ENCODE peak calls at places on chromosomes 7 and 10, in nine cellular contexts. One of them, this sample, is unnamed.

GRCh38 chr10:92850186-92850585 is 1.9 kb downstream of the EXOC6 start:
- DNase-seq in GOT3: no peak
- DNase-seq in stimulated activated CD4-positive, alpha-beta T cell treated with anti-CD3 and anti-CD28 coated beads, Interleukin-12 subunit alpha, Interleukin-12 subunit beta, amount 100 ng/mL, for 48 hours: no peak
- DNase-seq in MCF 10A: peak; percentile 49
- DNase-seq in kidney tubule cell: no peak
- DNase-seq in NCI-H2171: no peak
- DNase-seq in astrocyte of the spinal cord: no peak
- DNase-seq in amniotic epithelial cell: no peak
- DNase-seq in T-helper 1 cell: no peak
- DNase-seq in this sample: no peak

GRCh38 chr7:40859965-40860543 is 725.2 kb downstream of the SUGCT start:
- DNase-seq in GOT3: no peak
- DNase-seq in stimulated activated CD4-positive, alpha-beta T cell treated with anti-CD3 and anti-CD28 coated beads, Interleukin-12 subunit alpha, Interleukin-12 subunit beta, amount 100 ng/mL, for 48 hours: no peak
- DNase-seq in MCF 10A: peak; percentile 52
- DNase-seq in kidney tubule cell: no peak
- DNase-seq in NCI-H2171: no peak
- DNase-seq in astrocyte of the spinal cord: no peak
- DNase-seq in amniotic epithelial cell: no peak
- DNase-seq in T-helper 1 cell: no peak
- DNase-seq in this sample: peak; percentile 78

GRCh38 chr7:74066626-74067025 is 17.0 kb upstream of the LIMK1 start:
- DNase-seq in GOT3: no peak
- DNase-seq in stimulated activated CD4-positive, alpha-beta T cell treated with anti-CD3 and anti-CD28 coated beads, Interleukin-12 subunit alpha, Interleukin-12 subunit beta, amount 100 ng/mL, for 48 hours: no peak
- DNase-seq in MCF 10A: no peak
- DNase-seq in kidney tubule cell: no peak
- DNase-seq in NCI-H2171: no peak
- DNase-seq in astrocyte of the spinal cord: no peak
- DNase-seq in amniotic epithelial cell: no peak
- DNase-seq in T-helper 1 cell: no peak
- DNase-seq in this sample: no peak

GRCh38 chr10:83978681-83979383 is 160.5 kb upstream of the GHITM start:
- DNase-seq in GOT3: no peak
- DNase-seq in stimulated activated CD4-positive, alpha-beta T cell treated with anti-CD3 and anti-CD28 coated beads, Interleukin-12 subunit alpha, Interleukin-12 subunit beta, amount 100 ng/mL, for 48 hours: no peak
- DNase-seq in MCF 10A: peak; percentile 29
- DNase-seq in kidney tubule cell: no peak
- DNase-seq in NCI-H2171: no peak
- DNase-seq in astrocyte of the spinal cord: no peak
- DNase-seq in amniotic epithelial cell: no peak
- DNase-seq in T-helper 1 cell: no peak
- DNase-seq in this sample: no peak

GRCh38 chr7:15561840-15562239 is at the start of gene AGMO:
- DNase-seq in GOT3: no peak
- DNase-seq in stimulated activated CD4-positive, alpha-beta T cell treated with anti-CD3 and anti-CD28 coated beads, Interleukin-12 subunit alpha, Interleukin-12 subunit beta, amount 100 ng/mL, for 48 hours: no peak
- DNase-seq in MCF 10A: no peak
- DNase-seq in kidney tubule cell: peak; percentile 64
- DNase-seq in NCI-H2171: no peak
- DNase-seq in astrocyte of the spinal cord: peak; percentile 41
- DNase-seq in amniotic epithelial cell: peak; percentile 33
- DNase-seq in T-helper 1 cell: no peak
- DNase-seq in this sample: peak; percentile 48

GRCh38 chr10:52279546-52279945 is 34.5 kb upstream of the DKK1 start:
- DNase-seq in GOT3: no peak
- DNase-seq in stimulated activated CD4-positive, alpha-beta T cell treated with anti-CD3 and anti-CD28 coated beads, Interleukin-12 subunit alpha, Interleukin-12 subunit beta, amount 100 ng/mL, for 48 hours: no peak
- DNase-seq in MCF 10A: no peak
- DNase-seq in kidney tubule cell: no peak
- DNase-seq in NCI-H2171: no peak
- DNase-seq in astrocyte of the spinal cord: no peak
- DNase-seq in amniotic epithelial cell: no peak
- DNase-seq in T-helper 1 cell: no peak
- DNase-seq in this sample: no peak

GRCh38 chr7:39735903-39736302 is 112.5 kb downstream of the RALA start:
- DNase-seq in GOT3: no peak
- DNase-seq in stimulated activated CD4-positive, alpha-beta T cell treated with anti-CD3 and anti-CD28 coated beads, Interleukin-12 subunit alpha, Interleukin-12 subunit beta, amount 100 ng/mL, for 48 hours: peak; percentile 15
- DNase-seq in MCF 10A: no peak
- DNase-seq in kidney tubule cell: peak; percentile 46
- DNase-seq in NCI-H2171: no peak
- DNase-seq in astrocyte of the spinal cord: peak; percentile 42
- DNase-seq in amniotic epithelial cell: peak; percentile 62
- DNase-seq in T-helper 1 cell: no peak
- DNase-seq in this sample: no peak

GRCh38 chr7:98870807-98871491 is 1.1 kb upstream of the TMEM130 start:
- DNase-seq in GOT3: no peak
- DNase-seq in stimulated activated CD4-positive, alpha-beta T cell treated with anti-CD3 and anti-CD28 coated beads, Interleukin-12 subunit alpha, Interleukin-12 subunit beta, amount 100 ng/mL, for 48 hours: no peak
- DNase-seq in MCF 10A: no peak
- DNase-seq in kidney tubule cell: no peak
- DNase-seq in NCI-H2171: no peak
- DNase-seq in astrocyte of the spinal cord: no peak
- DNase-seq in amniotic epithelial cell: no peak
- DNase-seq in T-helper 1 cell: no peak
- DNase-seq in this sample: no peak

GRCh38 chr10:10772411-10772810 is 245.3 kb upstream of the CELF2 start:
- DNase-seq in GOT3: no peak
- DNase-seq in stimulated activated CD4-positive, alpha-beta T cell treated with anti-CD3 and anti-CD28 coated beads, Interleukin-12 subunit alpha, Interleukin-12 subunit beta, amount 100 ng/mL, for 48 hours: no peak
- DNase-seq in MCF 10A: no peak
- DNase-seq in kidney tubule cell: no peak
- DNase-seq in NCI-H2171: no peak
- DNase-seq in astrocyte of the spinal cord: no peak
- DNase-seq in amniotic epithelial cell: no peak
- DNase-seq in T-helper 1 cell: no peak
- DNase-seq in this sample: no peak

GRCh38 chr10:44981172-44982113 is 2.8 kb upstream of the DEPP1 start:
- DNase-seq in GOT3: no peak
- DNase-seq in stimulated activated CD4-positive, alpha-beta T cell treated with anti-CD3 and anti-CD28 coated beads, Interleukin-12 subunit alpha, Interleukin-12 subunit beta, amount 100 ng/mL, for 48 hours: no peak
- DNase-seq in MCF 10A: peak; percentile 78
- DNase-seq in kidney tubule cell: peak; percentile 93
- DNase-seq in NCI-H2171: no peak
- DNase-seq in astrocyte of the spinal cord: peak; percentile 93
- DNase-seq in amniotic epithelial cell: peak; percentile 90
- DNase-seq in T-helper 1 cell: no peak
- DNase-seq in this sample: peak; percentile 72

GRCh38 chr7:5827755-5828154 is 46.3 kb upstream of the RNF216 start:
- DNase-seq in GOT3: no peak
- DNase-seq in stimulated activated CD4-positive, alpha-beta T cell treated with anti-CD3 and anti-CD28 coated beads, Interleukin-12 subunit alpha, Interleukin-12 subunit beta, amount 100 ng/mL, for 48 hours: peak; percentile 30
- DNase-seq in MCF 10A: peak; percentile 50
- DNase-seq in kidney tubule cell: peak; percentile 31
- DNase-seq in NCI-H2171: no peak
- DNase-seq in astrocyte of the spinal cord: no peak
- DNase-seq in amniotic epithelial cell: peak; percentile 7
- DNase-seq in T-helper 1 cell: no peak
- DNase-seq in this sample: no peak

GRCh38 chr7:27156508-27156898 is at the start of gene HOXA7:
- DNase-seq in GOT3: no peak
- DNase-seq in stimulated activated CD4-positive, alpha-beta T cell treated with anti-CD3 and anti-CD28 coated beads, Interleukin-12 subunit alpha, Interleukin-12 subunit beta, amount 100 ng/mL, for 48 hours: no peak
- DNase-seq in MCF 10A: no peak
- DNase-seq in kidney tubule cell: peak; percentile 81
- DNase-seq in NCI-H2171: peak; percentile 83
- DNase-seq in astrocyte of the spinal cord: peak; percentile 82
- DNase-seq in amniotic epithelial cell: no peak
- DNase-seq in T-helper 1 cell: no peak
- DNase-seq in this sample: no peak

GRCh38 chr10:127417031-127417430 is 132.1 kb upstream of the NPS start:
- DNase-seq in GOT3: no peak
- DNase-seq in stimulated activated CD4-positive, alpha-beta T cell treated with anti-CD3 and anti-CD28 coated beads, Interleukin-12 subunit alpha, Interleukin-12 subunit beta, amount 100 ng/mL, for 48 hours: no peak
- DNase-seq in MCF 10A: no peak
- DNase-seq in kidney tubule cell: no peak
- DNase-seq in NCI-H2171: no peak
- DNase-seq in astrocyte of the spinal cord: no peak
- DNase-seq in amniotic epithelial cell: no peak
- DNase-seq in T-helper 1 cell: no peak
- DNase-seq in this sample: no peak

GRCh38 chr10:79148452-79149344 is 79.9 kb downstream of the ZMIZ1 start:
- DNase-seq in GOT3: no peak
- DNase-seq in stimulated activated CD4-positive, alpha-beta T cell treated with anti-CD3 and anti-CD28 coated beads, Interleukin-12 subunit alpha, Interleukin-12 subunit beta, amount 100 ng/mL, for 48 hours: no peak
- DNase-seq in MCF 10A: peak; percentile 72
- DNase-seq in kidney tubule cell: peak; percentile 47
- DNase-seq in NCI-H2171: no peak
- DNase-seq in astrocyte of the spinal cord: peak; percentile 50
- DNase-seq in amniotic epithelial cell: peak; percentile 38
- DNase-seq in T-helper 1 cell: no peak
- DNase-seq in this sample: peak; percentile 84

GRCh38 chr10:86366902-86367338 is 325 bp upstream of the GRID1 start:
- DNase-seq in GOT3: no peak
- DNase-seq in stimulated activated CD4-positive, alpha-beta T cell treated with anti-CD3 and anti-CD28 coated beads, Interleukin-12 subunit alpha, Interleukin-12 subunit beta, amount 100 ng/mL, for 48 hours: no peak
- DNase-seq in MCF 10A: no peak
- DNase-seq in kidney tubule cell: no peak
- DNase-seq in NCI-H2171: no peak
- DNase-seq in astrocyte of the spinal cord: no peak
- DNase-seq in amniotic epithelial cell: no peak
- DNase-seq in T-helper 1 cell: no peak
- DNase-seq in this sample: no peak

This sample was measured in left cardiac atrium.